ENCODE peak calls at places on chromosomes 12 and 14, in five cellular contexts. L, O, G, B and A are unnamed samples.
A peak's percentile ranks its signal among the peaks of the same experiment; 100 is the strongest.

GRCh38 chr12:56450241-56450640 is 1.0 kb upstream of the TIMELESS start:
- DNase-seq in L (no peak), O (no peak), G (peak; percentile 24), B (no peak), A (no peak)

GRCh38 chr12:14664434-14665023 is 31.9 kb downstream of the GUCY2C start:
- DNase-seq in L (peak; percentile 8), O (peak; percentile 35), G (peak; percentile 15), B (no peak), A (no peak)

GRCh38 chr14:97602438-97603117 is 805.4 kb downstream of the VRK1 start:
- DNase-seq in L (no peak), O (no peak), G (no peak), B (no peak), A (no peak)

GRCh38 chr12:74722709-74723108 is 185.1 kb downstream of the ATXN7L3B start:
- DNase-seq in L (no peak), O (no peak), G (no peak), B (no peak), A (no peak)

GRCh38 chr14:95533391-95533821 is 1.4 kb upstream of the GLRX5 start:
- DNase-seq in L (no peak), O (peak; percentile 65), G (peak; percentile 55), B (no peak), A (no peak)

GRCh38 chr14:35878272-35879140 is 52.4 kb downstream of the BRMS1L start:
- DNase-seq in L (peak; percentile 41), O (peak; percentile 93), G (no peak), B (no peak), A (no peak)

GRCh38 chr12:120241561-120242274 is 23.8 kb downstream of the PXN start:
- DNase-seq in L (no peak), O (no peak), G (no peak), B (no peak), A (no peak)

GRCh38 chr14:92209141-92209540 is 87.4 kb downstream of the CPSF2 start:
- DNase-seq in L (no peak), O (no peak), G (no peak), B (no peak), A (no peak)

GRCh38 chr12:85424581-85425348 is 144.7 kb downstream of the ALX1 start:
- DNase-seq in L (no peak), O (peak; percentile 2), G (peak; percentile 19), B (peak; percentile 15), A (peak; percentile 6)

GRCh38 chr14:94748667-94749347 is 21.1 kb downstream of the GSC start:
- DNase-seq in L (peak; percentile 60), O (no peak), G (peak; percentile 53), B (no peak), A (no peak)

GRCh38 chr12:80183939-80184338 is 84.6 kb downstream of the OTOGL start:
- DNase-seq in L (no peak), O (peak; percentile 22), G (no peak), B (no peak), A (no peak)

GRCh38 chr12:104263580-104264358 is 39.8 kb upstream of the EID3 start:
- DNase-seq in L (no peak), O (peak; percentile 67), G (peak; percentile 75), B (no peak), A (no peak)

GRCh38 chr14:35369701-35370191 is 34.8 kb downstream of the NFKBIA start:
- DNase-seq in L (peak; percentile 67), O (no peak), G (no peak), B (no peak), A (no peak)

GRCh38 chr12:65568517-65568916 is 255.8 kb upstream of the HMGA2 start:
- DNase-seq in L (no peak), O (peak; percentile 84), G (no peak), B (no peak), A (no peak)

GRCh38 chr12:120992989-120993388 is 14.6 kb downstream of the HNF1A start:
- DNase-seq in L (no peak), O (no peak), G (no peak), B (no peak), A (no peak)

GRCh38 chr12:104454997-104455396 is 1.8 kb upstream of the CHST11 start:
- DNase-seq in L (peak; percentile 55), O (peak; percentile 44), G (no peak), B (no peak), A (no peak)

GRCh38 chr12:1034726-1035457 is 43.9 kb downstream of the ERC1 start:
- DNase-seq in L (no peak), O (no peak), G (no peak), B (no peak), A (no peak)

GRCh38 chr14:47722929-47723693 is 47.7 kb upstream of the MDGA2 start:
- DNase-seq in L (no peak), O (no peak), G (no peak), B (no peak), A (no peak)

GRCh38 chr12:124097681-124098080 is 124.7 kb downstream of the ZNF664 start:
- DNase-seq in L (no peak), O (no peak), G (no peak), B (no peak), A (no peak)

GRCh38 chr14:23437142-23438129 is 2.0 kb upstream of the MYH7 start:
- DNase-seq in L (no peak), O (no peak), G (no peak), B (no peak), A (no peak)

GRCh38 chr12:66290716-66291200 is 11.5 kb upstream of the HELB start:
- DNase-seq in L (no peak), O (no peak), G (no peak), B (no peak), A (no peak)

GRCh38 chr12:131940121-131940520 is 9.6 kb upstream of the EP400 start:
- DNase-seq in L (no peak), O (no peak), G (no peak), B (no peak), A (no peak)

GRCh38 chr14:32635103-32635719 is 303.5 kb upstream of the NPAS3 start:
- DNase-seq in L (no peak), O (peak; percentile 57), G (no peak), B (no peak), A (no peak)

GRCh38 chr14:68574906-68575305 is 218.0 kb downstream of the ZFP36L1 start:
- DNase-seq in L (no peak), O (peak; percentile 70), G (no peak), B (no peak), A (no peak)

GRCh38 chr12:23168459-23168858 is 543.5 kb downstream of the ETNK1 start:
- DNase-seq in L (no peak), O (no peak), G (no peak), B (no peak), A (no peak)

GRCh38 chr12:40907115-40907521 is 214.9 kb downstream of the CNTN1 start:
- DNase-seq in L (peak; percentile 24), O (peak; percentile 5), G (no peak), B (peak; percentile 34), A (no peak)

GRCh38 chr12:108356902-108357806 is 18.0 kb upstream of the CMKLR1 start:
- DNase-seq in L (no peak), O (no peak), G (no peak), B (no peak), A (no peak)

GRCh38 chr12:4562034-4562657 is at the start of gene DYRK4:
- DNase-seq in L (no peak), O (peak; percentile 60), G (peak; percentile 80), B (no peak), A (peak; percentile 90)

GRCh38 chr12:56935157-56935556 is 949 bp upstream of the SDR9C7 start:
- DNase-seq in L (no peak), O (no peak), G (no peak), B (no peak), A (no peak)

GRCh38 chr12:48334807-48335206 is 15.9 kb downstream of the ZNF641 start:
- DNase-seq in L (no peak), O (no peak), G (no peak), B (no peak), A (no peak)

GRCh38 chr12:1307796-1308195 is 286.6 kb downstream of the FBXL14 start:
- DNase-seq in L (no peak), O (no peak), G (no peak), B (no peak), A (no peak)

GRCh38 chr12:6336079-6336858 is 5.6 kb downstream of the TNFRSF1A start:
- DNase-seq in L (peak; percentile 99), O (peak; percentile 99), G (peak; percentile 74), B (no peak), A (peak; percentile 90)

GRCh38 chr12:27751386-27752047 is 28.5 kb upstream of the KLHL42 start:
- DNase-seq in L (no peak), O (no peak), G (no peak), B (no peak), A (no peak)

GRCh38 chr14:64220056-64220455 is 74.1 kb downstream of the ESR2 start:
- DNase-seq in L (no peak), O (no peak), G (no peak), B (no peak), A (no peak)

GRCh38 chr14:66272221-66272620 is 213.9 kb upstream of the CCDC196 start:
- DNase-seq in L (no peak), O (no peak), G (no peak), B (no peak), A (no peak)

GRCh38 chr12:62434504-62435336 is 31.9 kb upstream of the MON2 start:
- DNase-seq in L (no peak), O (no peak), G (peak; percentile 25), B (no peak), A (no peak)

GRCh38 chr12:14840616-14841015 is 2.7 kb downstream of the ART4 start:
- DNase-seq in L (no peak), O (no peak), G (no peak), B (no peak), A (no peak)

GRCh38 chr12:128784030-128784770 is 39.6 kb downstream of the SLC15A4 start:
- DNase-seq in L (no peak), O (peak; percentile 27), G (no peak), B (no peak), A (no peak)

GRCh38 chr12:19915392-19916192 is 452.7 kb upstream of the PDE3A start:
- DNase-seq in L (no peak), O (peak; percentile 44), G (peak; percentile 27), B (no peak), A (no peak)

GRCh38 chr12:19909418-19909817 is 458.9 kb upstream of the PDE3A start:
- DNase-seq in L (no peak), O (no peak), G (no peak), B (no peak), A (no peak)

GRCh38 chr12:19910681-19911080 is 457.7 kb upstream of the PDE3A start:
- DNase-seq in L (no peak), O (no peak), G (no peak), B (no peak), A (no peak)

GRCh38 chr12:19916193-19916498 is 452.2 kb upstream of the PDE3A start:
- DNase-seq in L (no peak), O (no peak), G (no peak), B (no peak), A (no peak)

GRCh38 chr12:19912996-19913395 is 455.3 kb upstream of the PDE3A start:
- DNase-seq in L (no peak), O (no peak), G (no peak), B (no peak), A (no peak)
- TF ChIP-seq RCOR1 in L (no peak), O (no peak), G (no peak), B (no peak), A (no peak)

GRCh38 chr12:45671254-45671653 is 58.3 kb upstream of the ARID2 start:
- DNase-seq in L (no peak), O (peak; percentile 79), G (no peak), B (no peak), A (no peak)
- TF ChIP-seq RCOR1 in L (no peak), O (no peak), G (no peak), B (no peak), A (no peak)

GRCh38 chr12:51390457-51391046 is 654 bp downstream of the GALNT6 start:
- DNase-seq in L (no peak), O (no peak), G (no peak), B (no peak), A (no peak)
- TF ChIP-seq RCOR1 in L (no peak), O (no peak), G (no peak), B (no peak), A (no peak)

GRCh38 chr12:93740721-93741120 is 63.5 kb downstream of the CRADD start:
- DNase-seq in L (no peak), O (peak; percentile 6), G (no peak), B (no peak), A (no peak)
- TF ChIP-seq RCOR1 in L (no peak), O (no peak), G (no peak), B (no peak), A (no peak)